ENCODE peak calls at places on chromosomes 4 and X, in seven cellular contexts. G, V, B, N, L, P and Z are unnamed samples.

GRCh38 chr4:5561286-5561685 is 147.1 kb downstream of the EVC2 start:
- DNase-seq in N (no peak), P (no peak), G (no peak), L (no peak), B (no peak), V (no peak), Z (no peak)

GRCh38 chr4:109078724-109079123 is 223.7 kb downstream of the COL25A1 start:
- DNase-seq in P (no peak), N (no peak), B (no peak), G (no peak), V (no peak), L (peak), Z (no peak)

GRCh38 chrX:70338290-70338689 is 48.4 kb downstream of the KIF4A start:
- DNase-seq in G (no peak), B (no peak), P (no peak), N (no peak), V (no peak), L (no peak), Z (no peak)

GRCh38 chr4:4734425-4734824 is 125.0 kb upstream of the MSX1 start:
- DNase-seq in B (no peak), P (no peak), N (peak), G (no peak), L (no peak), V (no peak), Z (no peak)

GRCh38 chr4:108830509-108831244 is 67.8 kb upstream of the ETNPPL start:
- DNase-seq in B (no peak), G (no peak), V (no peak), L (no peak), P (no peak), N (peak), Z (no peak)

GRCh38 chr4:116358633-116359222 is 726.6 kb downstream of the TRAM1L1 start:
- DNase-seq in V (peak), B (no peak), L (peak), P (no peak), N (no peak), G (peak), Z (peak)

GRCh38 chrX:69185886-69186285 is 20.6 kb upstream of the PJA1 start:
- DNase-seq in G (no peak), P (no peak), N (no peak), V (no peak), B (no peak), L (no peak), Z (no peak)

GRCh38 chr4:128444544-128445302 is 157.1 kb upstream of the PGRMC2 start:
- DNase-seq in B (no peak), V (no peak), L (no peak), P (no peak), G (no peak), N (no peak), Z (no peak)

GRCh38 chr4:79331126-79331876 is 5.4 kb upstream of the NAA11 start:
- DNase-seq in L (no peak), G (no peak), V (no peak), P (no peak), N (no peak), B (no peak), Z (no peak)

GRCh38 chr4:23962462-23962861 is 72.6 kb upstream of the PPARGC1A start:
- DNase-seq in V (no peak), P (no peak), L (no peak), N (no peak), G (no peak), B (no peak), Z (no peak)

GRCh38 chrX:113422323-113422722 is 581.7 kb upstream of the AMOT start:
- DNase-seq in V (no peak), P (no peak), B (no peak), G (no peak), N (no peak), L (no peak), Z (no peak)

GRCh38 chr4:152585036-152585439 is 49.1 kb upstream of the FBXW7 start:
- DNase-seq in P (no peak), L (no peak), N (no peak), G (peak), V (no peak), B (no peak), Z (no peak)

GRCh38 chr4:122661176-122661575 is 40.3 kb upstream of the IL21 start:
- DNase-seq in N (no peak), G (no peak), P (no peak), B (no peak), L (no peak), V (no peak), Z (no peak)

GRCh38 chrX:41334866-41335589 is 1.1 kb downstream of the DDX3X start:
- DNase-seq in G (peak), V (peak), P (peak), L (no peak), N (no peak), B (peak), Z (peak)

GRCh38 chr4:186097386-186097785 is 7.1 kb upstream of the FAM149A start:
- DNase-seq in B (no peak), L (no peak), V (no peak), G (no peak), P (no peak), N (no peak), Z (no peak)

GRCh38 chrX:90040807-90041206 is 119.1 kb downstream of the TGIF2LX start:
- DNase-seq in P (no peak), V (no peak), G (no peak), B (no peak), L (no peak), N (no peak), Z (no peak)

GRCh38 chrX:109872021-109872730 is 130.7 kb upstream of the TMEM164 start:
- DNase-seq in L (peak), P (no peak), G (no peak), B (no peak), N (no peak), V (no peak), Z (no peak)

GRCh38 chr4:15711762-15712161 is 8.9 kb downstream of the BST1 start:
- DNase-seq in G (no peak), L (no peak), N (no peak), B (no peak), P (no peak), V (no peak), Z (no peak)

GRCh38 chr4:40722576-40723161 is 27.1 kb upstream of the NSUN7 start:
- DNase-seq in B (no peak), V (no peak), P (no peak), G (peak), N (no peak), L (no peak), Z (no peak)

GRCh38 chr4:8778301-8778700 is 93.3 kb downstream of the HMX1 start:
- DNase-seq in G (no peak), V (no peak), B (no peak), P (no peak), L (no peak), N (no peak), Z (no peak)

GRCh38 chr4:157221895-157222763 is 1.6 kb downstream of the GRIA2 start:
- DNase-seq in G (no peak), N (peak), L (no peak), B (peak), V (no peak), P (no peak), Z (peak)

GRCh38 chr4:133062851-133063250 is 86.2 kb upstream of the PCDH10 start:
- DNase-seq in N (no peak), P (no peak), L (no peak), B (no peak), V (no peak), G (no peak), Z (no peak)

GRCh38 chrX:134533952-134534351 is 74.0 kb downstream of the HPRT1 start:
- DNase-seq in N (no peak), L (no peak), G (no peak), B (no peak), V (no peak), P (no peak), Z (no peak)

GRCh38 chr4:41873380-41874295 is 61.6 kb upstream of the TMEM33 start:
- DNase-seq in B (no peak), V (no peak), P (no peak), G (no peak), L (no peak), N (no peak), Z (peak)

GRCh38 chr4:186699298-186699697 is 24.4 kb downstream of the FAT1 start:
- DNase-seq in N (no peak), G (no peak), B (no peak), V (no peak), L (no peak), P (no peak), Z (no peak)

GRCh38 chr4:75892508-75892907 is 9.7 kb downstream of the PPEF2 start:
- DNase-seq in N (no peak), B (no peak), P (no peak), L (no peak), G (no peak), V (no peak), Z (no peak)

GRCh38 chrX:120111611-120112010 is 4.1 kb downstream of the RHOXF1 start:
- DNase-seq in P (no peak), N (no peak), G (no peak), L (no peak), V (no peak), B (no peak), Z (no peak)

GRCh38 chrX:155218777-155219176 is 2.5 kb downstream of the VBP1 start:
- DNase-seq in P (no peak), V (no peak), L (no peak), G (no peak), N (no peak), B (no peak), Z (no peak)

GRCh38 chr4:180031330-180031729 is 2211.9 kb upstream of the TENM3 start:
- DNase-seq in L (no peak), V (no peak), N (no peak), P (no peak), G (no peak), B (no peak), Z (no peak)

GRCh38 chr4:150050566-150050965 is 27.7 kb upstream of the DCLK2 start:
- DNase-seq in N (no peak), P (no peak), V (no peak), G (no peak), B (no peak), L (no peak), Z (no peak)

GRCh38 chrX:54891573-54891972 is 29.1 kb upstream of the TRO start:
- DNase-seq in B (no peak), N (no peak), V (no peak), G (peak), L (peak), P (no peak), Z (peak)

GRCh38 chr4:13907255-13907751 is 279.8 kb upstream of the BOD1L1 start:
- DNase-seq in B (no peak), N (no peak), L (peak), P (no peak), G (no peak), V (no peak), Z (no peak)

GRCh38 chr4:108264693-108265092 is 96.0 kb upstream of the LEF1 start:
- DNase-seq in B (no peak), L (no peak), P (no peak), N (no peak), V (no peak), G (no peak), Z (no peak)

GRCh38 chr4:179059396-179059795 is 1617.2 kb upstream of the AGA start:
- DNase-seq in L (no peak), B (no peak), P (no peak), V (no peak), N (no peak), G (no peak), Z (no peak)

DNA sequence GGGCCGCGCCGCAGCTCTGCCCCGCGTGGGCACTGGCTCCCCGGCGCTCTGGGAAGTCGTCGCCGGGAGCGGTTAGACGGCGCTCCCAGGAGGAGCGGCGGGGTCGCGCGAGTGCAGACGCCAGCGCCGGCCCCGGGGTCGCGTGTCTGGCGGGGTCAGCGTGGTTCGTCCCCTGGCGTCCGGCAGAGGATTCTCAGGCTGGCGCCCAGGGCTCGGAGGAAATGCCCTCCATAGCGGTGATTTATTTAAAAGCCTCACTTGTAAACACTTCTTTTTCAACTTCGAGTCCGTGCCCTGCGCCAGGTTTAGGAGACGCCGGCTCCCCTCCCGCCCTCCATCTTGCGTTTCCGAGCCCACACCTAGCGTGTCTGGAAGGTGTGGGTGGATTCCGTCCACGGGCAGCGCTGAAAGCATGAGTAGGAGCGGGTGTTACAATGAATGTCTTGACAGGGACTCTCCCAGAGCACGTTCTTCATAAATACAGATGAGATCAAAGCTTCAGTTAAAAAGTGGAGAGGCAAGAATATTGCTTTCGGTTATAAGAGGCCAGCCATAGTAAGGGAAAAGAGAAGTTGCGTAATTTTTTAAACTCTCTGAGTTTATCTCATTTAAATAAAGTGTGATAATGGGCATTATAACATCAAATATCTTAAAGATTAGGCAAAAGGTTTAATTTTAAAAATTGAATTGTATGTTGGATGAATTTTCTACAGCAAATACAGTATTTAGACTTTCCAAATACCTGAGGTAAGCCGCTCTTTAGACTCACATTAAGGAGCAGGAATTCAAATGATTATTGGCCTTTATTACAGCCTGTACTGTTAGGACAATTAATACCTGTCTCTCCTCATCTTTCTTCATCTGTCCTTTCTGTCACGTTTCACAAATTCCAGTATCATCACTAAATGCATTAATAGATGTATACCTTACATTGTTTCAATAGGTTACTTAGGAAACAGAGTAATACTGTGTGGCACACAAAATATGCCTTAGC is 863 bp downstream of the FAM241A start:
- DNase-seq in P (peak), L (no peak), G (peak), B (peak), N (peak), V (peak), Z (peak)
- TF ChIP-seq CTCF in P (no peak), L (peak), G (no peak), B (no peak), N (no peak), V (no peak), Z (peak)

GRCh38 chr4:143391895-143392294 is 55.2 kb downstream of the GAB1 start:
- DNase-seq in G (no peak), V (no peak), P (no peak), B (no peak), L (peak), N (no peak), Z (no peak)
- TF ChIP-seq CTCF in G (no peak), V (no peak), P (no peak), B (no peak), L (no peak), N (no peak), Z (no peak)

DNA sequence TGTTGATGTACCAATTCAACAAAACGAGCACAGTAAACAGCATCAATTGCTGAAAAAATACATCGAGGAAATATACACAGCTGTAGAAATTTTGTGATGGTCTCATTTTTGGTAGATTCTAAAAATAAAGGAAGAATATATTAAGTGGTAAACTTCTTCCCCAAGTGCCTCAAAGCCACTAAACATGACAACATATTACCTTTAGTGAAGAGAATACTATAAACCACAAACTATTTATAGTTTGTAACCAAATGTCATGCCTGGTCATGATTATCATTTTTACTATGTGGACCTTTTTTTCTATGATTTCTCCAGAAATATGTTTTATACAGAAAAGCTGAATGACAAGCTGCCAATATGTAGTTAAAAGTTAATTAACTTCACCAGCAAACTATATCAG is 106.9 kb downstream of the THOC2 start:
- DNase-seq in V (no peak), P (no peak), N (no peak), G (no peak), L (no peak), B (no peak), Z (no peak)
- TF ChIP-seq CTCF in V (no peak), P (no peak), N (no peak), G (no peak), L (no peak), B (no peak), Z (no peak)

DNA sequence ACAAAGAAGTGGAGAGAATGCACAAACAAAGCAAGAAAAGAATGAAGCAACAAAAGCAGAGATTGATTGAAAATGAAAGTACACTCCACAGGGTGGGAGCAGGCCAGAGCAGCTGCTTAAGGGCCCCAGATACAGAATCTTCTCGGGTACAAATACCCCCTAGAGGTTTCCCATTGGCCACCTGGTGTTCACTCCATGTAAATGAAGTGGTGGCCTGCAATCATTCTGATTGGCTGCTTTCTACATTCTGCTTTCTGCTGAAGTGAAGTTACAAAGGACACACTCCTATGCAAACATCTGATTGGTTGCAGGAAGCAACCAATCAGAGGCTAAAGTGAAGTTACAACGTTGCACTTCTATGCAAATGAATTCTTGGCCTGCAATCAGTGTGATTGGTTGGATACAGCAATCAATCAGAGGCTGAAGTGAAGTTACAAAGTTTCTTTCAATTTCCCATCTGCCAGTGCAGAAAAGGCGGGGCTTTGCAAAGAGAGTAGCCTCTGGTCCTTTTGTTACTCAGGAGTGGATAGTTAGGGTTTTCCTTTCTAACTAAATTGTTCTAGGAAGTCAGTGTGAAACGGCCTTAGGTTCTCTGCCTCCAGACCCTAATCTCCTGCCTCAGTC is 19.0 kb upstream of the GPC4 start:
- DNase-seq in P (no peak), L (no peak), N (no peak), G (no peak), V (no peak), B (no peak), Z (no peak)
- TF ChIP-seq CTCF in P (no peak), L (no peak), N (peak), G (no peak), V (no peak), B (no peak), Z (no peak)

GRCh38 chr4:88244821-88245579 is 39.4 kb downstream of the PPM1K start:
- DNase-seq in V (no peak), G (no peak), P (no peak), L (no peak), B (no peak), N (no peak), Z (no peak)
- TF ChIP-seq CTCF in V (no peak), G (no peak), P (no peak), L (no peak), B (no peak), N (no peak), Z (no peak)